ENCODE peak calls at places on chromosomes 13 and 19, in four cellular contexts. Q is IMR-90; P is CD8-positive, alpha-beta T cell; W is breast epithelium. C is an unnamed sample.

GRCh38 chr13:23289917-23290357 is 109.2 kb downstream of the SGCG start:
- DNase-seq in Q (peak; percentile 47), P (no peak), W (no peak), C (no peak)

GRCh38 chr13:98989469-98990235 is 11.8 kb upstream of the DOCK9 start:
- DNase-seq in Q (no peak), P (no peak), W (no peak), C (no peak)

GRCh38 chr13:60343978-60344377 is 53.0 kb upstream of the TDRD3 start:
- DNase-seq in Q (no peak), P (no peak), W (no peak), C (no peak)

GRCh38 chr13:107043016-107043957 is 475.4 kb upstream of the ARGLU1 start:
- DNase-seq in Q (peak; percentile 34), P (no peak), W (no peak), C (no peak)

GRCh38 chr13:99693812-99694211 is 192.5 kb downstream of the TM9SF2 start:
- DNase-seq in Q (no peak), P (no peak), W (no peak), C (no peak)

GRCh38 chr13:44576396-44577235 is 486 bp upstream of the TSC22D1 start:
- DNase-seq in Q (no peak), P (peak; percentile 29), W (no peak), C (no peak)

GRCh38 chr13:113836917-113837553 is 26.8 kb downstream of the GAS6 start:
- DNase-seq in Q (peak; percentile 85), P (no peak), W (no peak), C (no peak)

GRCh38 chr13:75365724-75366173 is 116.2 kb downstream of the TBC1D4 start:
- DNase-seq in Q (peak; percentile 86), P (no peak), W (no peak), C (no peak)

GRCh38 chr19:16594681-16595091 is 22.5 kb upstream of the SLC35E1 start:
- DNase-seq in Q (no peak), P (peak; percentile 70), W (no peak), C (no peak)

GRCh38 chr19:37936886-37937285 is 29.9 kb downstream of the SIPA1L3 start:
- DNase-seq in Q (no peak), P (no peak), W (no peak), C (no peak)
- H3K27ac ChIP-seq in Q (no peak overlapping the region), P (no peak overlapping the region), W (no peak overlapping the region), C (no peak overlapping the region)

GRCh38 chr19:42466521-42467436 is 24.0 kb upstream of the CXCL17 start:
- DNase-seq in Q (no peak), P (no peak), W (no peak), C (no peak)

GRCh38 chr19:42459926-42460325 is 17.2 kb upstream of the CXCL17 start:
- DNase-seq in Q (no peak), P (no peak), W (no peak), C (no peak)

GRCh38 chr19:42465827-42466280 is 23.1 kb upstream of the CXCL17 start:
- DNase-seq in Q (no peak), P (no peak), W (no peak), C (no peak)

GRCh38 chr19:42467437-42467760 is 24.7 kb upstream of the CXCL17 start:
- DNase-seq in Q (no peak), P (no peak), W (no peak), C (no peak)

DNA sequence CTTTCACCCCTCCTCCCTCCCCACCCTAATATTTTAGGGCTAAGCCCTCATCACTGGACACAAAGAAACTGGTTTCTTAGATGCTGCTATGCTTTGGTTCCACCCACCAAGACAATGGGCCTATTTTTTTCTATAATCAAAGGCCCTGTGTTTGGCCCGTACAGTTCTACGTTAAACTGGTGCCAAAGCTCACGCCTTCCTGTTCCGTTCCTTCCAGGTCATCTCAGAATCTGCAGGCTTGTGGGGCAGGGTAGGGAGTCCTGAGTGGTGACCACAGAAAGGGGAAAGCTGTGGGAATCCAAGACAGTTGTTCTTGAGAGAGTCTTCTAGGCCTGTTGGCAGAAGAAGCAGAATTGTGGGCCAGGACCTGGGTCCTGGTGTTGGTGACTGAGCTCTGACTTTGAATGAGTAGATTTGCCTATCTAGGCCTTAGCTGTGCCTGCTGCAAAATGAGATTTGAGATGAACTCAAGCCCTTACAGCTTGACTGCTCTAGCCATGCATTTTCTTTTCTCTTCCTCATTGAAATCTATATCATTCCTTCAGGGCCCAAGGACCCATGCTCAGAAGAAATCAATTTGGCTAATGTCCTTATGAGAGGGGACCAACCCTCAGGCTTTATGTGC is 19.1 kb upstream of the CXCL17 start:
- DNase-seq in Q (no peak), P (no peak), W (no peak), C (peak; percentile 82)
- H3K27ac ChIP-seq in Q (no peak overlapping the region), P (no peak overlapping the region), W (peak overlapping the region; percentile 83), C (peak overlapping the region; percentile 98)

DNA sequence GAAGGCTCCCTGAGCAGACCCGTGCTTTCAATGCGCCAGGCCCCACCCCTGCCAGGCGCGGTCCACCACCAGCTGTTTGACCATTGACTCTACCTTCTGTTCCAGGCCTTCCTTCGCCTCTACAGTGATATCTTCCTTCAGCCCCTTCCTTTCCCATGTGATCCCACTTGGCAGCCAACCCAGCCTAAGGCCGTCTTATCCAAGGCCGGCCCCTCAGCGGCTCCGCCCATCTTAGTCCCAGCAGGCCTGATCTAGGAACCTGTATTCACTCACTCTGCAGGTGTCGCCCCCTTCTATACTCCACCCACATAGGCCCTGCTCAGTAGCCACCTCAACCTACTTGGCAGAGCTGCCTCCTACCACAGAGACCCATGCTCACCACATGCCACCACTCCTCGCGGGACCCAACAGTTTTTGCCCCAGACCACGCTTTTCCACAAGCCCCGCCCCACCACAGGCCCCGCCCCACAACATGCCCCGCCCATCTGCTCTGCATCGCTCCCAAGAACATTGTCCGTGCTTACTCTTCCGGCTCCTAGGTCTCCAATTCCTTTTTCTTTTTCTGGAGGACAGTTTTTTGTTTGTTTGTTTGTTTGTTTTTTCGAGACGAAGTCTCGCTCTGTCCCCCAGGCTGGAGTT is 2.9 kb downstream of the RASIP1 start:
- DNase-seq in Q (no peak), P (peak; percentile 19), W (no peak), C (no peak)
- H3K27ac ChIP-seq in Q (no peak overlapping the region), P (no peak overlapping the region), W (no peak overlapping the region), C (no peak overlapping the region)

GRCh38 chr13:102678339-102679122 is 16.3 kb downstream of the METTL21C start:
- DNase-seq in Q (no peak), P (no peak), W (no peak), C (no peak)

GRCh38 chr13:102680842-102681725 is 13.8 kb downstream of the METTL21C start:
- DNase-seq in Q (peak; percentile 30), P (no peak), W (no peak), C (no peak)

GRCh38 chr13:102682727-102683126 is 12.1 kb downstream of the METTL21C start:
- DNase-seq in Q (no peak), P (no peak), W (no peak), C (no peak)

GRCh38 chr13:102679449-102680132 is 15.3 kb downstream of the METTL21C start:
- DNase-seq in Q (no peak), P (no peak), W (no peak), C (no peak)

GRCh38 chr13:102680133-102680717 is 14.6 kb downstream of the METTL21C start:
- DNase-seq in Q (no peak), P (no peak), W (no peak), C (no peak)
- H3K27ac ChIP-seq in Q (no peak overlapping the region), P (no peak overlapping the region), W (no peak overlapping the region), C (no peak overlapping the region)

GRCh38 chr19:55578761-55579747 is 1.6 kb downstream of the ZNF579 start:
- DNase-seq in Q (no peak), P (no peak), W (no peak), C (no peak)
- H3K27ac ChIP-seq in Q (peak overlapping the region; percentile 99), P (no peak overlapping the region), W (no peak overlapping the region), C (no peak overlapping the region)